ENCODE peak calls at places on chromosomes 13 and 19, in eight cellular contexts. N is choroid plexus epithelial cell, C is HTR-8/SVneo, J is fibroblast of the aortic adventitia, M is heart left ventricle, U is breast epithelium, F is SJSA1, Y is HuH-7. G is an unnamed sample.

GRCh38 chr13:76833465-76833864 is 52.7 kb downstream of the KCTD12 start:
- DNase-seq in N (no peak), C (no peak), J (no peak), M (no peak), U (no peak), F (no peak), Y (no peak), G (no peak)

GRCh38 chr19:4172861-4173473 is 9.4 kb downstream of the SIRT6 start:
- DNase-seq in N (peak), C (peak), J (peak), M (peak), U (peak), F (peak), Y (no peak), G (no peak)

GRCh38 chr19:10637894-10638293 is 12.5 kb downstream of the SLC44A2 start:
- DNase-seq in N (no peak), C (no peak), J (no peak), M (no peak), U (no peak), F (no peak), Y (no peak), G (no peak)

GRCh38 chr19:29962777-29963176 is 20.7 kb downstream of the URI1 start:
- DNase-seq in N (no peak), C (no peak), J (no peak), M (no peak), U (no peak), F (no peak), Y (no peak), G (no peak)

GRCh38 chr13:29059837-29060236 is 239.7 kb downstream of the MTUS2 start:
- DNase-seq in N (no peak), C (no peak), J (no peak), M (no peak), U (no peak), F (no peak), Y (no peak), G (no peak)

GRCh38 chr19:40594657-40595077 is 6.5 kb upstream of the LTBP4 start:
- DNase-seq in N (peak), C (no peak), J (no peak), M (no peak), U (no peak), F (no peak), Y (no peak), G (peak)

GRCh38 chr13:112690242-112690943 is 555 bp downstream of the ATP11A start:
- DNase-seq in N (peak), C (peak), J (peak), M (peak), U (no peak), F (peak), Y (no peak), G (no peak)

GRCh38 chr19:43306097-43306496 is 36.8 kb upstream of the PSG9 start:
- DNase-seq in N (no peak), C (no peak), J (no peak), M (no peak), U (no peak), F (no peak), Y (no peak), G (no peak)

GRCh38 chr13:23140492-23140891 is 40.3 kb upstream of the SGCG start:
- DNase-seq in N (no peak), C (no peak), J (no peak), M (no peak), U (no peak), F (no peak), Y (no peak), G (no peak)

GRCh38 chr13:49926019-49926418 is 10.1 kb downstream of the SPRYD7 start:
- DNase-seq in N (no peak), C (no peak), J (no peak), M (no peak), U (no peak), F (no peak), Y (no peak), G (no peak)

GRCh38 chr19:41937976-41938375 is 9.7 kb upstream of the ERFL start:
- DNase-seq in N (no peak), C (no peak), J (no peak), M (no peak), U (no peak), F (no peak), Y (no peak), G (no peak)

G was measured in putamen.